ENCODE peak calls at places on chromosomes 16 and 17, in four cellular contexts. N, Y, S and P are unnamed samples.

GRCh38 chr17:38344127-38344745 is 480 bp upstream of the GPR179 start:
- DNase-seq in N (no peak), Y (no peak), S (no peak), P (no peak)

GRCh38 chr17:47987240-47987835 is 16.4 kb downstream of the CDK5RAP3 start:
- DNase-seq in N (peak; percentile 44), Y (no peak), S (no peak), P (no peak)

GRCh38 chr16:10181196-10182162 is 749 bp downstream of the GRIN2A start:
- DNase-seq in N (peak; percentile 68), Y (peak; percentile 72), S (peak; percentile 59), P (no peak)

GRCh38 chr17:37088913-37089312 is 140.2 kb downstream of the AATF start:
- DNase-seq in N (no peak), Y (no peak), S (no peak), P (no peak)

GRCh38 chr16:27444470-27444869 is 42.5 kb downstream of the IL21R start:
- DNase-seq in N (no peak), Y (no peak), S (no peak), P (no peak)

GRCh38 chr16:58346831-58347371 is 45.4 kb upstream of the GINS3 start:
- DNase-seq in N (no peak), Y (no peak), S (no peak), P (no peak)

GRCh38 chr17:6471531-6472465 is 27.5 kb downstream of the PIMREG start:
- DNase-seq in N (peak; percentile 86), Y (peak; percentile 26), S (peak; percentile 63), P (no peak)

GRCh38 chr17:59804910-59805381 is 87.8 kb downstream of the TUBD1 start:
- DNase-seq in N (peak; percentile 53), Y (no peak), S (no peak), P (no peak)

GRCh38 chr16:31132979-31133599 is 2.4 kb downstream of the PRSS8 start:
- DNase-seq in N (no peak), Y (no peak), S (no peak), P (no peak)

GRCh38 chr16:52567193-52567592 is 20.2 kb upstream of the TOX3 start:
- DNase-seq in N (no peak), Y (no peak), S (no peak), P (no peak)

GRCh38 chr16:78751601-78752000 is 652.1 kb downstream of the WWOX start:
- DNase-seq in N (no peak), Y (no peak), S (no peak), P (no peak)

GRCh38 chr17:28072935-28073533 is 30.6 kb downstream of the NLK start:
- DNase-seq in N (no peak), Y (no peak), S (no peak), P (no peak)

GRCh38 chr16:12341423-12341822 is 364.9 kb downstream of the SNX29 start:
- DNase-seq in N (peak; percentile 80), Y (no peak), S (peak; percentile 89), P (no peak)

GRCh38 chr17:744937-745336 is 7.1 kb downstream of the GEMIN4 start:
- DNase-seq in N (no peak), Y (no peak), S (no peak), P (no peak)

GRCh38 chr17:57032343-57032742 is 52.7 kb upstream of the AKAP1 start:
- DNase-seq in N (no peak), Y (no peak), S (no peak), P (no peak)

GRCh38 chr16:67845291-67846062 is 1.3 kb upstream of the NUTF2 start:
- DNase-seq in N (peak; percentile 44), Y (no peak), S (no peak), P (no peak)

GRCh38 chr17:62009220-62009619 is 55.9 kb downstream of the MED13 start:
- DNase-seq in N (no peak), Y (no peak), S (no peak), P (no peak)

GRCh38 chr17:62008294-62008693 is 56.8 kb downstream of the MED13 start:
- DNase-seq in N (no peak), Y (no peak), S (no peak), P (no peak)

GRCh38 chr17:62000186-62000585 is 64.9 kb downstream of the MED13 start:
- DNase-seq in N (no peak), Y (no peak), S (no peak), P (no peak)

GRCh38 chr17:62001105-62001504 is 64.0 kb downstream of the MED13 start:
- DNase-seq in N (no peak), Y (no peak), S (no peak), P (no peak)

DNA sequence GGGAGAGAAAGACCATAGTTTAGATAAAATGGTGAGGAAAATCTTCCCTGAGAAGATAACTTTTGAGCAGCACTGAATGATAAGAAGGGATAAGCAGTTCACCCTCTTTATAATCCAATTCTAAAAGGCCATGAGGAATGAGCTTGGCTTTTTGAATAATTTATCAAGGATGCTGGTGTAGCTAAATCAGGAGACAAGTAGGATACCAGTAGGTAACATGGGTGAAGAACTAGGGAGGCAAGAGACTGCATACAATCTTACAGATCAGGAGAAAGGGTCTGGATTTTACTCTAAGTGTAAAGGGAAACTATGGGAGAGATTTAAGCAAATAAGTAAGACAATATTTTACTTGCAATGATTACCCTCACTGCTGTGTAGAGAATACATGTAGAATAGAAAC is 60.7 kb downstream of the MED13 start:
- DNase-seq in N (no peak), Y (no peak), S (no peak), P (no peak)
- H3K27ac ChIP-seq in N (no peak overlapping the region), Y (no peak overlapping the region), S (no peak overlapping the region), P (no peak overlapping the region)

DNA sequence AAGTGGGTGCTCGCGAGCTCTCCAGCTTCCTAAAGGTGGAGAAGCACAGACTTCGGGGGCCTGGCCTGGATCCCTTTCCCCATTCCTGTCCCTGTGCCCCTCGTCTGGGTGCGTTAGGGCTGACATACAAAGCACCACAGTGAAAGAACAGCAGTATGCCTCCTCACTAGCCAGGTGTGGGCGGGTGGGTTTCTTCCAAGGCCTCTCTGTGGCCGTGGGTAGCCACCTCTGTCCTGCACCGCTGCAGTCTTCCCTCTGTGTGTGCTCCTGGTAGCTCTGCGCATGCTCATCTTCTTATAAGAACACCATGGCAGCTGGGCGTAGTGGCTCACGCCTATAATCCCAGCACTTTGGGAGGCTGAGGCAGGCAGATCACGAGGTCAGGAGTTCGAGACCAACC is 1.9 kb upstream of the STH start:
- DNase-seq in N (no peak), Y (no peak), S (no peak), P (no peak)
- H2AFZ ChIP-seq in N (no peak overlapping the region), Y (no peak overlapping the region), S (no peak overlapping the region), P (no peak overlapping the region)

DNA sequence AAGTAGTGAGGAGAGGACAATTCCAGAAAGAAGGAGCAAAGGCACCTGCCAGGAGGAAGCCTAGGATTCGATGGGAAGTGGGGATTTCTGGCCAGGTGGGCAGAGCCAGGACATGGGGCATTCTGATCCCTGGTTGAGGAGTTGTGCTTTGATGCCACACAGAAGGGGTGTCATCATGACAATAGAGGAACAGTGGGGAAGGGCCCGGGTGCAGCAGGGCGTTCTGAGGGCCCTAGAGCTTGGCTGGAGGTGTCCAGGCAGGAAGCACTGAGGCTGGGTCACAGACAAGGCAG is 4.3 kb downstream of the EVPLL start:
- DNase-seq in N (no peak), Y (no peak), S (no peak), P (no peak)
- TF ChIP-seq EZH2 in N (no peak), Y (no peak), S (no peak), P (no peak)

DNA sequence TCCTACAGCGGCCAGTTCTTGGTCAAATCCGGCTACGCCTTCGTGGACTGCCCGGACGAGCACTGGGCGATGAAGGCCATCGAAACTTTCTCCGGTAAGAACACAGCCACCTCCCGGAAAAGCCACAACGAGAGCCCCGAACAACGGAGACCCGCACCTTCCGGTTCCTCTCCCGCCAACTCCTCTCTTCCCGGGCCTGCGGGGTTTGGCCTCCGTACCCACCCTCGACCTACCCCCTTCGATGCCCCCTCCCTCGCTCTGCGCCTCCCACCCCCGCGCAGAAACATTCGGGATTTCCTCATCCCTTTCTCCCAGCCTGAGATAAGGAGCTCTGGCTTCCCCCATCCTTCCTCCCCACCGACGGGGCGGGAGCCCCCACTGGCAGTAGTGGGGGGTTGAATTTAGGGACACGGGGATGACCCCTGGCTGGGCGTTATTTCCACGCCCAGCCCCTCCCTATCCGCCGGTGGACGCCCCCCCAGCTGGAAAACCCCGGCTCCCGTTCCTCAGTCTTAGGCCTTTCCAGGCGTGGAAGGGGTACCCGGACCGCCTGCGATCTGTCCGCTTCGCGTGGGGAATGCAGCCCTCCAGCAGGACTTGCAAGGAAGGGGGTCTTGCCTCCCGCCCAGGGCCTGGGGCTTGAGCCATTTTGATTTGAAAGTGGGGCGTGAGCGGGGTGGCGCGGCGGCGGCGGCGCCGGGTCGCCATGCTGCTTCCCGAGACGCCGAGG is 807 bp downstream of the IGF2BP1 start:
- DNase-seq in N (no peak), Y (peak; percentile 74), S (no peak), P (no peak)
- H3K27ac ChIP-seq in N (peak overlapping the region; percentile 63), Y (peak overlapping the region; percentile 97), S (no peak overlapping the region), P (no peak overlapping the region)